ENCODE peak calls at places on chromosome 17, in five cellular contexts. One of them, this sample, is unnamed.

GRCh38 chr17:69335018-69335417 is 8.1 kb upstream of the ABCA5 start:
- DNase-seq in WTC11: no peak
- DNase-seq in NCI-H446 treated with DMSO at 0.1 percent for 48 hours: peak
- DNase-seq in germinal center: peak
- DNase-seq in RPMI7951: peak
- DNase-seq in this sample: peak

GRCh38 chr17:75110307-75110937 is 653 bp downstream of the ARMC7 start:
- DNase-seq in WTC11: peak
- DNase-seq in NCI-H446 treated with DMSO at 0.1 percent for 48 hours: no peak
- DNase-seq in germinal center: no peak
- DNase-seq in RPMI7951: no peak
- DNase-seq in this sample: no peak

GRCh38 chr17:81317992-81318391 is 22.9 kb upstream of the SLC38A10 start:
- DNase-seq in WTC11: peak
- DNase-seq in NCI-H446 treated with DMSO at 0.1 percent for 48 hours: no peak
- DNase-seq in germinal center: no peak
- DNase-seq in RPMI7951: no peak
- DNase-seq in this sample: no peak

GRCh38 chr17:78970834-78971763 is 8.6 kb downstream of the LGALS3BP start:
- DNase-seq in WTC11: peak
- DNase-seq in NCI-H446 treated with DMSO at 0.1 percent for 48 hours: peak
- DNase-seq in germinal center: peak
- DNase-seq in RPMI7951: peak
- DNase-seq in this sample: peak

GRCh38 chr17:47915667-47916242 is 19.7 kb downstream of the SP2 start:
- DNase-seq in WTC11: no peak
- DNase-seq in NCI-H446 treated with DMSO at 0.1 percent for 48 hours: no peak
- DNase-seq in germinal center: no peak
- DNase-seq in RPMI7951: no peak
- DNase-seq in this sample: no peak

GRCh38 chr17:66451188-66452149 is 149.1 kb downstream of the PRKCA start:
- DNase-seq in WTC11: peak
- DNase-seq in NCI-H446 treated with DMSO at 0.1 percent for 48 hours: no peak
- DNase-seq in germinal center: no peak
- DNase-seq in RPMI7951: no peak
- DNase-seq in this sample: no peak

GRCh38 chr17:77462101-77462500 is 321.3 kb downstream of the SEC14L1 start:
- DNase-seq in WTC11: no peak
- DNase-seq in NCI-H446 treated with DMSO at 0.1 percent for 48 hours: no peak
- DNase-seq in germinal center: no peak
- DNase-seq in RPMI7951: no peak
- DNase-seq in this sample: no peak

GRCh38 chr17:3961564-3962047 is 2.6 kb downstream of the ATP2A3 start:
- DNase-seq in WTC11: no peak
- DNase-seq in NCI-H446 treated with DMSO at 0.1 percent for 48 hours: no peak
- DNase-seq in germinal center: peak
- DNase-seq in RPMI7951: no peak
- DNase-seq in this sample: no peak

GRCh38 chr17:48045270-48046001 is 2.7 kb upstream of the NFE2L1 start:
- DNase-seq in WTC11: no peak
- DNase-seq in NCI-H446 treated with DMSO at 0.1 percent for 48 hours: no peak
- DNase-seq in germinal center: no peak
- DNase-seq in RPMI7951: peak
- DNase-seq in this sample: no peak

GRCh38 chr17:77862890-77863813 is 95.4 kb upstream of the TNRC6C start:
- DNase-seq in WTC11: no peak
- DNase-seq in NCI-H446 treated with DMSO at 0.1 percent for 48 hours: no peak
- DNase-seq in germinal center: no peak
- DNase-seq in RPMI7951: peak
- DNase-seq in this sample: peak

GRCh38 chr17:56577810-56578209 is 15.7 kb upstream of the NOG start:
- DNase-seq in WTC11: no peak
- DNase-seq in NCI-H446 treated with DMSO at 0.1 percent for 48 hours: no peak
- DNase-seq in germinal center: no peak
- DNase-seq in RPMI7951: no peak
- DNase-seq in this sample: no peak

GRCh38 chr17:72411124-72411563 is 290.3 kb downstream of the SOX9 start:
- DNase-seq in WTC11: no peak
- DNase-seq in NCI-H446 treated with DMSO at 0.1 percent for 48 hours: no peak
- DNase-seq in germinal center: no peak
- DNase-seq in RPMI7951: no peak
- DNase-seq in this sample: no peak

GRCh38 chr17:73412914-73413313 is 101.1 kb upstream of the CDC42EP4 start:
- DNase-seq in WTC11: no peak
- DNase-seq in NCI-H446 treated with DMSO at 0.1 percent for 48 hours: no peak
- DNase-seq in germinal center: no peak
- DNase-seq in RPMI7951: no peak
- DNase-seq in this sample: no peak

GRCh38 chr17:39622380-39623006 is 4.3 kb upstream of the PPP1R1B start:
- DNase-seq in WTC11: no peak
- DNase-seq in NCI-H446 treated with DMSO at 0.1 percent for 48 hours: no peak
- DNase-seq in germinal center: no peak
- DNase-seq in RPMI7951: peak
- DNase-seq in this sample: no peak

GRCh38 chr17:13158511-13159240 is 140.8 kb upstream of the ELAC2 start:
- DNase-seq in WTC11: no peak
- DNase-seq in NCI-H446 treated with DMSO at 0.1 percent for 48 hours: no peak
- DNase-seq in germinal center: no peak
- DNase-seq in RPMI7951: no peak
- DNase-seq in this sample: no peak

GRCh38 chr17:46889519-46889918 is 33.4 kb upstream of the GOSR2 start:
- DNase-seq in WTC11: no peak
- DNase-seq in NCI-H446 treated with DMSO at 0.1 percent for 48 hours: no peak
- DNase-seq in germinal center: no peak
- DNase-seq in RPMI7951: no peak
- DNase-seq in this sample: no peak

GRCh38 chr17:78986048-78986648 is 6.4 kb upstream of the LGALS3BP start:
- DNase-seq in WTC11: no peak
- DNase-seq in NCI-H446 treated with DMSO at 0.1 percent for 48 hours: no peak
- DNase-seq in germinal center: no peak
- DNase-seq in RPMI7951: peak
- DNase-seq in this sample: no peak

GRCh38 chr17:2050246-2050866 is 4.5 kb upstream of the HIC1 start:
- DNase-seq in WTC11: peak
- DNase-seq in NCI-H446 treated with DMSO at 0.1 percent for 48 hours: peak
- DNase-seq in germinal center: peak
- DNase-seq in RPMI7951: peak
- DNase-seq in this sample: no peak

GRCh38 chr17:74271902-74272563 is 2.0 kb upstream of the DNAI2 start:
- DNase-seq in WTC11: no peak
- DNase-seq in NCI-H446 treated with DMSO at 0.1 percent for 48 hours: no peak
- DNase-seq in germinal center: no peak
- DNase-seq in RPMI7951: no peak
- DNase-seq in this sample: no peak

GRCh38 chr17:77312786-77313599 is 172.2 kb downstream of the SEC14L1 start:
- DNase-seq in WTC11: no peak
- DNase-seq in NCI-H446 treated with DMSO at 0.1 percent for 48 hours: peak
- DNase-seq in germinal center: no peak
- DNase-seq in RPMI7951: no peak
- DNase-seq in this sample: peak

GRCh38 chr17:33080091-33080490 is 88.4 kb downstream of the SPACA3 start:
- DNase-seq in WTC11: no peak
- DNase-seq in NCI-H446 treated with DMSO at 0.1 percent for 48 hours: no peak
- DNase-seq in germinal center: no peak
- DNase-seq in RPMI7951: no peak
- DNase-seq in this sample: no peak

GRCh38 chr17:82213251-82214011 is 789 bp upstream of the CCDC57 start:
- DNase-seq in WTC11: no peak
- DNase-seq in NCI-H446 treated with DMSO at 0.1 percent for 48 hours: peak
- DNase-seq in germinal center: peak
- DNase-seq in RPMI7951: peak
- DNase-seq in this sample: peak

GRCh38 chr17:67845374-67845773 is 20.1 kb downstream of the BPTF start:
- DNase-seq in WTC11: no peak
- DNase-seq in NCI-H446 treated with DMSO at 0.1 percent for 48 hours: no peak
- DNase-seq in germinal center: no peak
- DNase-seq in RPMI7951: no peak
- DNase-seq in this sample: no peak

GRCh38 chr17:39582658-39583057 is 25.1 kb downstream of the NEUROD2 start:
- DNase-seq in WTC11: no peak
- DNase-seq in NCI-H446 treated with DMSO at 0.1 percent for 48 hours: no peak
- DNase-seq in germinal center: no peak
- DNase-seq in RPMI7951: no peak
- DNase-seq in this sample: no peak

This sample was measured in foreskin fibroblast.